ENCODE peak calls at places on chromosomes 11 and 22, in five cellular contexts. J is PC-9, G is mesenchymal stem cell, Y is K562, W is fibroblast of lung. Q is an unnamed sample. For H3K36me3, the result is how much of the 10 kb centered on the place peaks cover.

GRCh38 chr22:38942702-38943101 is 14.7 kb upstream of the APOBEC3A start:
- DNase-seq in J (no peak), G (no peak), Y (no peak), W (no peak), Q (no peak)

GRCh38 chr11:61004841-61005240 is 33.4 kb downstream of the CD6 start:
- DNase-seq in J (no peak), G (no peak), Y (no peak), W (no peak), Q (no peak)

GRCh38 chr11:95592455-95592854 is 197.1 kb downstream of the FAM76B start:
- DNase-seq in J (no peak), G (peak), Y (no peak), W (peak), Q (no peak)

GRCh38 chr22:27719535-27720227 is 81.9 kb downstream of the MN1 start:
- DNase-seq in J (no peak), G (peak), Y (peak), W (peak), Q (peak)

GRCh38 chr22:50530280-50530856 is 556 bp upstream of the TYMP start:
- DNase-seq in J (peak), G (peak), Y (no peak), W (peak), Q (peak)

GRCh38 chr11:35011389-35011788 is 95.0 kb downstream of the PDHX start:
- DNase-seq in J (no peak), G (peak), Y (no peak), W (peak), Q (no peak)

GRCh38 chr11:70423523-70424505 is 25.5 kb downstream of the CTTN start:
- DNase-seq in J (peak), G (peak), Y (peak), W (peak), Q (no peak)

GRCh38 chr11:117676501-117676900 is 120.5 kb downstream of the DSCAML1 start:
- DNase-seq in J (no peak), G (no peak), Y (no peak), W (no peak), Q (no peak)

GRCh38 chr11:65424200-65425104 is 1.9 kb downstream of the NEAT1 start:
- DNase-seq in J (peak), G (peak), Y (peak), W (peak), Q (peak)

GRCh38 chr22:24289781-24290181 is 19.1 kb downstream of the SPECC1L start:
- DNase-seq in J (no peak), G (peak), Y (peak), W (no peak), Q (no peak)

GRCh38 chr22:44191036-44191454 is 10.3 kb downstream of the PARVG start:
- DNase-seq in J (no peak), G (no peak), Y (no peak), W (peak), Q (no peak)

GRCh38 chr11:42315267-42315666 is 855.8 kb upstream of the LRRC4C start:
- DNase-seq in J (no peak), G (peak), Y (no peak), W (no peak), Q (no peak)

GRCh38 chr11:105142167-105142566 is 2.6 kb upstream of the CARD18 start:
- DNase-seq in J (no peak), G (no peak), Y (no peak), W (no peak), Q (no peak)

GRCh38 chr11:58939277-58939676 is at the start of gene GLYATL1:
- DNase-seq in J (no peak), G (no peak), Y (no peak), W (no peak), Q (no peak)

GRCh38 chr11:12430912-12431311 is 53.5 kb downstream of the PARVA start:
- DNase-seq in J (peak), G (peak), Y (no peak), W (peak), Q (no peak)

GRCh38 chr22:38862375-38863329 is 9.4 kb downstream of the CBX6 start:
- DNase-seq in J (no peak), G (no peak), Y (no peak), W (peak), Q (no peak)

GRCh38 chr11:90135016-90135415 is 553 bp downstream of the NAALAD2 start:
- DNase-seq in J (no peak), G (no peak), Y (no peak), W (no peak), Q (no peak)

GRCh38 chr11:90133560-90134145 is 810 bp upstream of the NAALAD2 start:
- DNase-seq in J (no peak), G (no peak), Y (no peak), W (no peak), Q (no peak)

DNA sequence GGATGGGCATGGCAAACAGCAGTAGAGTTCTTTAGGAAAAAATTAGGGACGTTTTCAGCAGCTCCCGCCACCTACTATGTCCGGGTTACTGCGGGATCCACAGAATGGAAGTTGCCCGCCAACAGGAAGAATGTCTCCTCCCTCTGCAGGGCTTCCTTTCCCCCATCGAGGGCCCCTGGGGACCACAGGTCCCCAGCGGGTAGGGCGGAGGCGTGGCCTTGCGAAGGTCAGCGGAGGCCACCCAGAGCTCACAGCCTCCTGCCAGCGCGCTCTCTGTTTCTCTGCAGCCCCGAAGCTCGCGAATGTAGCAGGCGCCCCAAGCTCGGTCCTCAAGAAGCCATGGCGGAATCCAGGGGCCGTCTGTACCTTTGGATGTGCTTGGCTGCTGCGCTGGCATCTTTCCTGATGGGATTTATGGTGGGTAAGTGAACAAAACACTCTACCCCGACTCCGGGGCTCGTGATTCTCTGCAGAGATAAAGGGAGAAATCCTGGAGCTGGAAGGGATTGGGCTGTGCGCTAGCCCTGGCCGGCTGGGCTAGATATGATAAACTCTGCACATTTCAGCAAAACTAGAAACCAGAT is at the start of gene NAALAD2:
- DNase-seq in J (peak), G (peak), Y (peak), W (peak), Q (no peak)
- H2AFZ ChIP-seq in J (peak), G (peak), Y (peak), W (peak), Q (no peak)

GRCh38 chr22:40594924-40595323 is 41.6 kb downstream of the MRTFA start:
- DNase-seq in J (peak), G (no peak), Y (no peak), W (no peak), Q (no peak)
- H3K36me3 ChIP-seq in J (under half), G (under half), Y (under half), W (under half), Q (under half)

GRCh38 chr11:45662665-45663485 is 2.5 kb downstream of the CHST1 start:
- DNase-seq in J (no peak), G (peak), Y (peak), W (peak), Q (no peak)

GRCh38 chr11:45661417-45662055 is 3.9 kb downstream of the CHST1 start:
- DNase-seq in J (no peak), G (no peak), Y (no peak), W (no peak), Q (no peak)

GRCh38 chr11:45660717-45661416 is 4.6 kb downstream of the CHST1 start:
- DNase-seq in J (no peak), G (no peak), Y (no peak), W (no peak), Q (no peak)

GRCh38 chr11:45663486-45664375 is 1.7 kb downstream of the CHST1 start:
- DNase-seq in J (no peak), G (peak), Y (no peak), W (no peak), Q (no peak)

DNA sequence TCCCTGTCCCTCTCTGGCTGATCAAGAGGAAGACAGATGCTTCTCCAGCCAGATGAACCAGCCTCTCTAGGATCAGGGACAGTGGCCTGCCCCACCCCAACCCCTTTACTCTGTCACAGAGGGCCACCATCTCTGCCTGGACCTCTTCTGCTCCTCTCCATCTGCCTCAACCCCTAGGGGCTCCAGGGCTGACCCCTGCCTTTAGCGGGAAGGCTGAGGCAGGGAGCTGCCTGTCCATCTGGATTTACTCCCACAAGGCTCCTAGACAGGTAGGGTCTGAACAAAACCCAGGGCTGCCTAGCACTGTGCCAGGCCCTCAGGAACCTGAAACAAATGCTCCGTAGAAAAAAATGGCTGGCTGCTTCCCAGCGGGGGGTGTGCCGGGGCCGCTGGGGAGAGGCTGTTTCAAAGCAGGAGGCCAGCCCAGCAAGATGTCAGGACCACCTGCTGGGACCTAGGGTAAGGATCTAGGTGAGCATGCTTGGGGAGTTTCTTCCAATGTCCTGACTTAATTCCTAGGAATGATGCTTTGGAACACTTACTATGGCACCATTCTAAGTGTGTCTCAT is 3.2 kb downstream of the CHST1 start:
- DNase-seq in J (no peak), G (no peak), Y (no peak), W (no peak), Q (no peak)
- H3K4me2 ChIP-seq in J (no peak), G (no peak), Y (no peak), W (no peak), Q (no peak)

GRCh38 chr11:130089669-130090063 is 20.0 kb downstream of the APLP2 start:
- DNase-seq in J (no peak), G (no peak), Y (no peak), W (peak), Q (no peak)
- H2AFZ ChIP-seq in J (no peak), G (no peak), Y (no peak), W (no peak), Q (no peak)

GRCh38 chr22:42820075-42820763 is 36.9 kb downstream of the ARFGAP3 start:
- DNase-seq in J (peak), G (peak), Y (peak), W (peak), Q (peak)
- H3K36me3 ChIP-seq in J (under half), G (half or more), Y (under half), W (under half), Q (under half)

GRCh38 chr22:37324340-37325023 is 42.2 kb downstream of the CYTH4 start:
- DNase-seq in J (no peak), G (no peak), Y (no peak), W (no peak), Q (no peak)

GRCh38 chr22:37318255-37319109 is 36.2 kb downstream of the CYTH4 start:
- DNase-seq in J (no peak), G (no peak), Y (no peak), W (no peak), Q (no peak)

GRCh38 chr22:37319469-37319868 is 37.2 kb downstream of the CYTH4 start:
- DNase-seq in J (no peak), G (no peak), Y (no peak), W (no peak), Q (no peak)

GRCh38 chr22:37320726-37321286 is 38.5 kb downstream of the CYTH4 start:
- DNase-seq in J (no peak), G (no peak), Y (no peak), W (no peak), Q (no peak)

GRCh38 chr22:37321288-37321687 is 39.0 kb downstream of the CYTH4 start:
- DNase-seq in J (no peak), G (no peak), Y (no peak), W (no peak), Q (no peak)
- H3K4me2 ChIP-seq in J (peak), G (no peak), Y (no peak), W (no peak), Q (no peak)

GRCh38 chr11:85889676-85890579 is 34.7 kb downstream of the CCDC83 start:
- DNase-seq in J (peak), G (peak), Y (peak), W (peak), Q (no peak)

GRCh38 chr11:85896871-85897270 is 41.7 kb downstream of the CCDC83 start:
- DNase-seq in J (no peak), G (no peak), Y (no peak), W (no peak), Q (no peak)

GRCh38 chr11:85898456-85898855 is 43.3 kb downstream of the CCDC83 start:
- DNase-seq in J (no peak), G (no peak), Y (no peak), W (no peak), Q (no peak)

DNA sequence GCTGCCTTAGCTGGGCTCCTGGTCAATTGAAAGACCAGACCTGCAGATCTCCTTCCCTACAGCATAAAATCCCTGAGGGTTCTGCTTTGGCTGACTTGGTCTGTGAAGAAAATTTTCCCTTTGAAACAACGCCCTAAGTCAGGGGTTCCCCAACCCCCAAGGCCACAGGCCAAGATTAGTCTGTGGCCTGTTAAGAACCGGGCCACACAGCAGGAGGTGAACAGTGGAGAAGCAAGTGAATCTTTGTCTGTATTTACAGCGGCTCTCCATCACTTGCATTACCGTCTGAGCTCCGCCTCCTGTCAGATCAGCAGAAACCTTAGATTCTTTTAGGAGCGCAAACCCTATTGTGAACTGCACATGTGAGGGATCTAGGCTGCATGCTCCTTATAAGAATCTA is 38.2 kb downstream of the CCDC83 start:
- DNase-seq in J (no peak), G (no peak), Y (no peak), W (no peak), Q (no peak)
- H2AFZ ChIP-seq in J (no peak), G (no peak), Y (no peak), W (no peak), Q (no peak)

DNA sequence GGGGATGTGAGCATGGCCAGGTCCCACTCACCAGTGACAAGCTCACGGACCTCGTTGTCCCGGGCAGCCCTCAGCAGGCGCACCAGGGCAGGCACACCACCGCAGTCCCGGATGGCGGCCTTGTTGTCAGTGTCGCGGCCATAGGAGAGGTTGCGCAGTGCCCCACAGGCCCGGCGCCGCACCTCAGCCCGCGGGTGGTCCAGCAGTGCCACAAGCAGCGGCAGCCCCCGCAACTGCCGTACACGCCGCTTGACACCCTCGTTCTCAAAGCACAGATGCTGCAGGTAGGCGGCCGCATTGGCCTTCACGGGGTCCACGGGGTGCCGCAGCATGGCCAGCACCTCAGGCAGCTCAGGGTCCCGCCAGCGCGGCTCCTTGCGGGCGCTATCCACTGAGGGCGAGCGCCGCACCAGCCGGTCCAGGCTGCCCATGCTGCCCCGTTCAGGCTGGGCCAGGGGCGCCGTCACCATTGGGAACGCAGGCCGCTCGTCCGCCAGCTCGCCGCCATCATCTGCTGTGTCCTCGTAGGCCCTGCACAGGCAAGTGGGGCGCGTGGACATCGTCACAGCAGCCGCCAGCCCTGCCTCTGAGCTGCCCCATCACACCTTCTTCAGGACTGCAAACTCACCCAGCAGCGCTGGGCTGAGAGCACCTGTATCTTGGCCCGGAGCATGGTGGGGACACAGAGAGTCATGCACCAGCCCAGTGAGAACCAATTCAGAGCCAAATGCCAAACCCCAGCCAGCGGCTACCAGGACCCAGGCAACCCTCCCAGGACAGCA is 36.7 kb downstream of the ARVCF start:
- DNase-seq in J (no peak), G (no peak), Y (no peak), W (no peak), Q (no peak)
- H3K36me3 ChIP-seq in J (under half), G (under half), Y (under half), W (under half), Q (under half)

DNA sequence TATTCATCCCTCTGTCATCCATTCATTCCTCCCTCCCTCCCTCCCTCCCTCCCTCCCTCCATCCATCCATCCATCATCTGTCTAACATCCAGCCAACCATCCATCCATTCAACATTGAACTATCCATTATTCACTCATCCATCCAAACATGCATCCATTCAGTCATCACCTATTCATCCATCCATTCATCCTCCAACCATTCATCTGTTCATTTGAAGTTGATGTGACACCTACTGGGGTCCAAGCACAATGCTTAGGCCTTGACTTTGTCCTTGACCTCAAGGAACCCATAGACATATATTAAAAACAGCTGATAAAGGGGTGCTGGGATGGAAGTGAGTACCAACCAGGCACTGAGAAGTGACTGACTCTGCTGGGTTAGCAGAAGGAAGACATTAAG is 26.6 kb downstream of the BCR start:
- DNase-seq in J (no peak), G (no peak), Y (no peak), W (no peak), Q (no peak)
- H3K4me2 ChIP-seq in J (no peak), G (no peak), Y (no peak), W (no peak), Q (no peak)